ENCODE peak calls at places on chromosomes 5 and 9, in four cellular contexts. One of them, this sample, is unnamed.

GRCh38 chr5:89034588-89034987 is 151.6 kb upstream of the MEF2C start:
- DNase-seq in M059J: peak
- DNase-seq in psoas muscle: no peak
- DNase-seq in SHP77: no peak
- DNase-seq in this sample: no peak

GRCh38 chr9:16223074-16223871 is 647.2 kb downstream of the BNC2 start:
- DNase-seq in SHP77: peak
- DNase-seq in M059J: no peak
- DNase-seq in psoas muscle: no peak
- DNase-seq in this sample: no peak

GRCh38 chr9:68640421-68641089 is 64.5 kb upstream of the PIP5K1B start:
- DNase-seq in M059J: no peak
- DNase-seq in psoas muscle: no peak
- DNase-seq in SHP77: no peak
- DNase-seq in this sample: no peak

GRCh38 chr9:112750767-112751058 is 153 bp downstream of the SNX30 start:
- DNase-seq in M059J: no peak
- DNase-seq in SHP77: no peak
- DNase-seq in psoas muscle: no peak
- DNase-seq in this sample: no peak

GRCh38 chr9:110994771-110995241 is 43.5 kb downstream of the LPAR1 start:
- DNase-seq in M059J: peak
- DNase-seq in psoas muscle: no peak
- DNase-seq in SHP77: no peak
- DNase-seq in this sample: no peak

GRCh38 chr5:4832491-4832890 is 307.6 kb upstream of the ADAMTS16 start:
- DNase-seq in SHP77: no peak
- DNase-seq in M059J: no peak
- DNase-seq in psoas muscle: no peak
- DNase-seq in this sample: no peak

GRCh38 chr9:89533396-89534187 is 35.7 kb upstream of the SEMA4D start:
- DNase-seq in SHP77: no peak
- DNase-seq in M059J: peak
- DNase-seq in psoas muscle: no peak
- DNase-seq in this sample: no peak

GRCh38 chr5:157076558-157076957 is 17.6 kb upstream of the HAVCR1 start:
- DNase-seq in psoas muscle: no peak
- DNase-seq in SHP77: no peak
- DNase-seq in M059J: peak
- DNase-seq in this sample: no peak

GRCh38 chr9:128149951-128150593 is 819 bp downstream of the LCN2 start:
- DNase-seq in M059J: no peak
- DNase-seq in SHP77: no peak
- DNase-seq in psoas muscle: no peak
- DNase-seq in this sample: no peak

GRCh38 chr5:142924135-142924883 is 154.1 kb downstream of the ARHGAP26 start:
- DNase-seq in SHP77: no peak
- DNase-seq in M059J: peak
- DNase-seq in psoas muscle: no peak
- DNase-seq in this sample: no peak

GRCh38 chr9:132905726-132906125 is 27.0 kb downstream of the SPACA9 start:
- DNase-seq in psoas muscle: no peak
- DNase-seq in SHP77: no peak
- DNase-seq in M059J: no peak
- DNase-seq in this sample: no peak

GRCh38 chr9:131739192-131739961 is 499 bp downstream of the RAPGEF1 start:
- DNase-seq in M059J: peak
- DNase-seq in SHP77: no peak
- DNase-seq in psoas muscle: peak
- DNase-seq in this sample: peak

GRCh38 chr5:35926389-35927051 is 11.9 kb downstream of the CAPSL start:
- DNase-seq in M059J: peak
- DNase-seq in psoas muscle: no peak
- DNase-seq in SHP77: peak
- DNase-seq in this sample: peak

This sample was measured in uterus.